ENCODE peak calls at places on chromosomes 1 and 21, in four cellular contexts. H, C, Z and U are unnamed samples.

GRCh38 chr21:29005696-29006095 is 13.0 kb upstream of the LTN1 start:
- DNase-seq in H (no peak), Z (no peak), C (no peak), U (no peak)

GRCh38 chr1:1624443-1625403 is 7.2 kb upstream of the MMP23B start:
- DNase-seq in C (no peak), Z (no peak), H (no peak), U (no peak)

GRCh38 chr1:47852006-47852686 is 145.0 kb downstream of the TRABD2B start:
- DNase-seq in C (no peak), Z (no peak), H (no peak), U (no peak)

GRCh38 chr21:41680444-41681335 is 86.2 kb downstream of the RIPK4 start:
- DNase-seq in Z (no peak), H (no peak), C (no peak), U (no peak)

GRCh38 chr1:232047473-232047872 is 420.9 kb downstream of the DISC1 start:
- DNase-seq in C (no peak), Z (no peak), H (no peak), U (no peak)

GRCh38 chr1:227902641-227902990 is 45.1 kb downstream of the WNT9A start:
- DNase-seq in H (no peak), C (no peak), Z (no peak), U (no peak)

GRCh38 chr1:147225193-147225730 is at the start of gene FMO5:
- DNase-seq in Z (peak; percentile 57), H (peak; percentile 75), C (peak; percentile 67), U (peak; percentile 62)

GRCh38 chr1:204258213-204259115 is 44.7 kb upstream of the GOLT1A start:
- DNase-seq in C (peak; percentile 86), H (peak; percentile 70), Z (peak; percentile 54), U (peak; percentile 74)

GRCh38 chr1:182608236-182608635 is 4.0 kb upstream of the RGS16 start:
- DNase-seq in Z (no peak), C (no peak), H (no peak), U (no peak)

GRCh38 chr1:162973381-162973795 is 95.8 kb upstream of the RGS4 start:
- DNase-seq in C (no peak), Z (peak; percentile 94), H (peak; percentile 93), U (no peak)

GRCh38 chr1:15343729-15344128 is 66.0 kb upstream of the EFHD2 start:
- DNase-seq in C (no peak), Z (peak; percentile 31), H (peak; percentile 48), U (no peak)

GRCh38 chr1:169572184-169572583 is 14.1 kb downstream of the F5 start:
- DNase-seq in H (peak; percentile 8), C (no peak), Z (no peak), U (no peak)

GRCh38 chr1:223363057-223363855 is 720 bp downstream of the SUSD4 start:
- DNase-seq in C (peak; percentile 53), Z (peak; percentile 17), H (peak; percentile 5), U (peak; percentile 16)

GRCh38 chr1:111249960-111250359 is 22.4 kb downstream of the CHI3L2 start:
- DNase-seq in Z (no peak), H (no peak), C (no peak), U (no peak)

GRCh38 chr1:91020967-91021685 is 709 bp downstream of the ZNF644 start:
- DNase-seq in Z (peak; percentile 80), C (peak; percentile 86), H (peak; percentile 82), U (peak; percentile 70)

GRCh38 chr1:39776886-39777683 is 5.9 kb upstream of the OXCT2 start:
- DNase-seq in H (no peak), C (no peak), Z (no peak), U (no peak)

GRCh38 chr1:197913495-197914276 is 3.5 kb upstream of the LHX9 start:
- DNase-seq in Z (no peak), C (no peak), H (no peak), U (no peak)

GRCh38 chr1:18557621-18558465 is 72.8 kb upstream of the PAX7 start:
- DNase-seq in C (peak; percentile 67), Z (peak; percentile 3), H (no peak), U (no peak)

GRCh38 chr1:19359357-19359756 is 47.2 kb downstream of the SLC66A1 start:
- DNase-seq in C (no peak), H (no peak), Z (no peak), U (no peak)

GRCh38 chr1:15154480-15155036 is 1.0 kb downstream of the TMEM51 start:
- DNase-seq in C (peak; percentile 56), H (no peak), Z (no peak), U (peak; percentile 32)

GRCh38 chr1:157691285-157691920 is 9.2 kb downstream of the FCRL3 start:
- DNase-seq in Z (peak; percentile 21), C (no peak), H (peak; percentile 23), U (peak; percentile 57)

GRCh38 chr1:11298390-11299224 is 25.6 kb downstream of the UBIAD1 start:
- DNase-seq in Z (no peak), C (no peak), H (no peak), U (no peak)

GRCh38 chr1:175420491-175420827 is 227.9 kb upstream of the KIAA0040 start:
- DNase-seq in C (no peak), Z (no peak), H (no peak), U (no peak)

GRCh38 chr1:11147371-11147770 is 41.8 kb upstream of the ANGPTL7 start:
- DNase-seq in H (peak; percentile 17), Z (peak; percentile 31), C (no peak), U (no peak)

GRCh38 chr21:42833859-42834729 is 45.2 kb downstream of the WDR4 start:
- DNase-seq in H (no peak), C (no peak), Z (no peak), U (no peak)

GRCh38 chr21:35547946-35548774 is 499.1 kb upstream of the RUNX1 start:
- DNase-seq in C (no peak), H (no peak), Z (no peak), U (no peak)

DNA sequence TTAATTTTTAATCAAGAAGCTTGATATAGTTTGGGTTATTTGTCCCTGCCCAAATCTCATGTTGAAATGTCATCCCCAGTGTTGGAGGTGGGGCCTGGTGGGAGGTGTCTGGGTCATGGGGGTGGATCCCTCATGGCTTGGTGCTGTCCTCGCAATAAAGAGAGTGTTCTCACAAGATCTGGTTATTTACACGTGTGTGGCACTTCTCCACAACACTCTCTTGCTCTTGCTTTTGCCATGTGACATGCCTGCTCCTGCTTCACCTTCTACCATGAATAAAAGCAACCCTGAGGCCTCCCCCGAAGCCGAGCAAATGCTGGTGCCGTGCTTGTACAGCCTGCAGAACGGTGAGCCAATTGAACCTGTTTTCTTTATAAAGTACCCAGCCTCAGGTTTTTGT is 2.6 kb upstream of the CNIH3 start:
- DNase-seq in Z (no peak), H (no peak), C (no peak), U (no peak)
- TF ChIP-seq CTCF in Z (no peak), H (no peak), C (no peak), U (no peak)

GRCh38 chr1:35706846-35707245 is 11.8 kb downstream of the C1orf216 start:
- DNase-seq in H (no peak), C (peak; percentile 30), Z (no peak), U (no peak)

GRCh38 chr1:35707253-35708178 is 11.2 kb downstream of the C1orf216 start:
- DNase-seq in H (no peak), Z (no peak), C (peak; percentile 75), U (peak; percentile 62)

GRCh38 chr1:35708179-35708891 is 10.3 kb downstream of the C1orf216 start:
- DNase-seq in H (no peak), Z (no peak), C (peak; percentile 37), U (peak; percentile 25)

DNA sequence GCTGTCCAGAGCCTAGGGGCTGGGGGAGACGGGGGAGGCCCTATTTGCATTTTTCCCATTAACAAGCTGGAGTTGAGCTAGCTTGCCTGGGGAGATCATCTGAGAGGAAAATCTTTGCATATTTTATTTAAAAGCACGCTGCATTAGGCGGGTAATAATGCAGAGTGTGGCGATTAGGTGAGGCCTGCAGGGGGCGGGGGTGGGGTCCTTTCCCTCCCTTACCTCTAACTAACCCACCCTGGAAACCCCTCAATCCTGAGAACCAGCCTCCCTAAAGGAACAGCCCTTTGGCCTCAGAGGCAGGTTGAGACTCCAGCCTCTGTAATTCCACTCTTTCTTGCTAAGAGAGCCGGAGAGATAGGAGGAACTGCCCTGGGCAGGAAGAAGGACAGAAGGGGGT is 16.1 kb downstream of the C1orf216 start:
- DNase-seq in C (no peak), H (no peak), Z (no peak), U (no peak)
- TF ChIP-seq CTCF in C (peak; percentile 12), H (no peak), Z (no peak), U (no peak)

GRCh38 chr1:243351347-243351746 is 95.5 kb downstream of the SDCCAG8 start:
- DNase-seq in Z (no peak), C (no peak), H (no peak), U (no peak)

GRCh38 chr1:243349128-243349527 is 93.3 kb downstream of the SDCCAG8 start:
- DNase-seq in H (no peak), C (no peak), Z (no peak), U (no peak)

DNA sequence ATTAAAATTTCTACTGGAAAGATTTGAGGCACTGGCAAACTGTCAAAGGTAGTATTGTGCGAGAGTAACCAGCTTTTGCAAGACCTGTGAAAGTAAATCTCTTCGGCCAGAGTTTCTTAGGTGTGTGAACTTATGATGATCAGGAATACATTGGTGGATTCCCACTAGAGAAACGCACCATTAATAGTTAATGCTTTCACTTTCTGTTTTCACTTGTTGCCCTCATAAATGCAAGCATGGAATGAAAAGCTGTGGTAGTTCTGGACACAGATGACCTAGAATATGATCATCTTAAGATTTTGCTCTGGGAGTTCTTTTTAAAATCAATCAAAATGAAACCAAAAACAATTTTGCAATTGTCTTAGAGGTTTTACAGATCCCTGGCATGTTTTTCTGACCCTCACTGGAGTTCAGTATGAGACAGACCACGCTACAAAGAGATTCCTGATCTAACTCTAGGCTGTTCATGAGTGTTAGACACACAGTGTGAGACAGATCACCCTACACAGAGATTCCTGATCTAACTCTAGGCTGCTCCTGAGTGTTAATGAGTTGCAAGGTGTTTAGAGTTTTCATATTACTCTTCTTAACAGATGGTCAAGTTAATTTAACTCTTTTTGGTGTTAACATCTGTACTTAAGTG is 98.8 kb downstream of the SDCCAG8 start:
- DNase-seq in C (no peak), Z (peak; percentile 19), H (peak; percentile 9), U (peak; percentile 15)
- TF ChIP-seq CTCF in C (no peak), Z (no peak), H (no peak), U (no peak)

GRCh38 chr1:164602142-164602429 is 43.1 kb downstream of the PBX1 start:
- DNase-seq in C (peak; percentile 59), Z (no peak), H (no peak), U (no peak)
- TF ChIP-seq CTCF in C (no peak), Z (no peak), H (no peak), U (no peak)